ENCODE peak calls at places on chromosome 7, in nine cellular contexts. V is A549, H is sigmoid colon, D is GM23338, U is cardiac muscle cell, C is psoas muscle, O is right atrium auricular region, W is caudate nucleus, F is IMR-90. I is an unnamed sample.

GRCh38 chr7:22884911-22885823 is 62.5 kb upstream of the TOMM7 start:
- DNase-seq in V (no peak), H (no peak), D (no peak), U (no peak), C (no peak), O (no peak), W (peak; percentile 6), F (peak; percentile 33), I (no peak)

GRCh38 chr7:139777304-139777890 is 401 bp downstream of the HIPK2 start:
- DNase-seq in V (peak; percentile 43), H (peak; percentile 67), D (peak; percentile 47), U (peak; percentile 51), C (peak; percentile 69), O (no peak), W (no peak), F (no peak), I (no peak)

GRCh38 chr7:20302866-20303265 is 27.8 kb upstream of the ITGB8 start:
- DNase-seq in V (no peak), H (no peak), D (no peak), U (no peak), C (no peak), O (no peak), W (no peak), F (no peak), I (no peak)

GRCh38 chr7:130606161-130606560 is 62.4 kb downstream of the COPG2 start:
- DNase-seq in V (no peak), H (no peak), D (no peak), U (no peak), C (no peak), O (no peak), W (no peak), F (no peak), I (no peak)

GRCh38 chr7:42886129-42886528 is 25.7 kb downstream of the C7orf25 start:
- DNase-seq in V (no peak), H (no peak), D (peak; percentile 47), U (peak; percentile 30), C (no peak), O (no peak), W (no peak), F (no peak), I (no peak)

GRCh38 chr7:130875901-130876300 is 141.9 kb upstream of the KLF14 start:
- DNase-seq in V (no peak), H (no peak), D (peak; percentile 29), U (no peak), C (no peak), O (no peak), W (no peak), F (peak; percentile 8), I (no peak)

GRCh38 chr7:34453150-34453549 is 204.9 kb upstream of the NPSR1 start:
- DNase-seq in V (no peak), H (no peak), D (no peak), U (peak; percentile 55), C (no peak), O (no peak), W (no peak), F (peak; percentile 1), I (no peak)

GRCh38 chr7:142934056-142934455 is 510 bp upstream of the TRPV5 start:
- DNase-seq in V (no peak), H (no peak), D (no peak), U (no peak), C (no peak), O (no peak), W (no peak), F (no peak), I (no peak)

GRCh38 chr7:151518781-151519044 is 982 bp downstream of the RHEB start:
- DNase-seq in V (no peak), H (no peak), D (no peak), U (peak; percentile 21), C (no peak), O (no peak), W (no peak), F (no peak), I (no peak)

GRCh38 chr7:24466109-24466768 is 107.0 kb upstream of the PALS2 start:
- DNase-seq in V (no peak), H (no peak), D (no peak), U (no peak), C (no peak), O (no peak), W (no peak), F (no peak), I (no peak)

GRCh38 chr7:128812514-128813168 is 17.6 kb upstream of the FLNC start:
- DNase-seq in V (no peak), H (no peak), D (no peak), U (peak; percentile 92), C (peak; percentile 70), O (no peak), W (no peak), F (no peak), I (no peak)

GRCh38 chr7:76328390-76328789 is 25.9 kb downstream of the HSPB1 start:
- DNase-seq in V (no peak), H (peak; percentile 37), D (no peak), U (no peak), C (no peak), O (no peak), W (no peak), F (no peak), I (no peak)

GRCh38 chr7:76325811-76326210 is 23.3 kb downstream of the HSPB1 start:
- DNase-seq in V (no peak), H (peak; percentile 14), D (no peak), U (no peak), C (no peak), O (no peak), W (no peak), F (no peak), I (no peak)

GRCh38 chr7:76327610-76328009 is 25.1 kb downstream of the HSPB1 start:
- DNase-seq in V (no peak), H (peak; percentile 4), D (no peak), U (no peak), C (no peak), O (no peak), W (no peak), F (no peak), I (no peak)

GRCh38 chr7:76326646-76327233 is 24.3 kb downstream of the HSPB1 start:
- DNase-seq in V (peak; percentile 62), H (no peak), D (no peak), U (peak; percentile 83), C (no peak), O (no peak), W (no peak), F (peak; percentile 91), I (no peak)

DNA sequence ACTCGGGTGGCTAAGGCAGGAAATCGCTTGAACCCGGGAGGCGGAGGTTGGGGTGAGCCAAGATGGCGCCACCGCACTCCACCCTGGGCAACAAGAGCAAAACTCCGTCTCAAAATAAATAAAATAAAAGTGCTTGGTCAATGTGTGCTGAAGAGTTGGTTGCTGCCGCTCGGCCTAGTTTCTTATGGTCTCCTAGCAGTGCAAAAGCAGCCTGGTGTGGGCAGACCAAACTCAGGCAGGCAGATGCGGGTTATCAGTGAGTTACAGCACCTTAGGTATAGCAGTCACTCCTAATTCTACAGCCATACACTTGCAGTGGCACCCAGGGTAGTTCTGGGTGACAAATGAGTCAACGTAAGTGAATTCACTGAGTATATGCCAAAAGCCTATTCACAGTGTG is 22.6 kb downstream of the HSPB1 start:
- DNase-seq in V (no peak), H (peak; percentile 45), D (no peak), U (no peak), C (peak; percentile 38), O (no peak), W (no peak), F (no peak), I (no peak)
- H3K27ac ChIP-seq in V (no peak overlapping the region), H (no peak overlapping the region), D (no peak overlapping the region), U (no peak overlapping the region), C (peak overlapping the region; percentile 92), O (peak overlapping the region; percentile 85), W (no peak overlapping the region), F (no peak overlapping the region), I (no peak overlapping the region)

GRCh38 chr7:17661982-17662585 is 278.2 kb downstream of the SNX13 start:
- DNase-seq in V (no peak), H (no peak), D (peak; percentile 26), U (peak; percentile 38), C (no peak), O (no peak), W (peak; percentile 10), F (peak; percentile 43), I (no peak)
- H3K27ac ChIP-seq in V (peak overlapping the region; percentile 41), H (peak overlapping the region; percentile 14), D (no peak overlapping the region), U (no peak overlapping the region), C (no peak overlapping the region), O (no peak overlapping the region), W (no peak overlapping the region), F (peak overlapping the region; percentile 39), I (no peak overlapping the region)

GRCh38 chr7:47482013-47482761 is 99.7 kb downstream of the TNS3 start:
- DNase-seq in V (no peak), H (no peak), D (no peak), U (peak; percentile 80), C (no peak), O (no peak), W (no peak), F (peak; percentile 98), I (no peak)
- H3K27ac ChIP-seq in V (peak overlapping the region; percentile 21), H (peak overlapping the region; percentile 56), D (no peak overlapping the region), U (peak overlapping the region; percentile 98), C (peak overlapping the region; percentile 84), O (peak overlapping the region; percentile 87), W (no peak overlapping the region), F (peak overlapping the region; percentile 84), I (no peak overlapping the region)

GRCh38 chr7:35797311-35797710 is 3.5 kb upstream of the SEPTIN7 start:
- DNase-seq in V (no peak), H (no peak), D (no peak), U (no peak), C (no peak), O (no peak), W (peak; percentile 6), F (no peak), I (no peak)

GRCh38 chr7:35792472-35793224 is 8.2 kb upstream of the SEPTIN7 start:
- DNase-seq in V (no peak), H (no peak), D (no peak), U (peak; percentile 70), C (no peak), O (no peak), W (no peak), F (peak; percentile 6), I (no peak)

GRCh38 chr7:35787925-35788324 is 12.9 kb upstream of the SEPTIN7 start:
- DNase-seq in V (no peak), H (no peak), D (peak; percentile 70), U (no peak), C (no peak), O (no peak), W (no peak), F (no peak), I (no peak)

DNA sequence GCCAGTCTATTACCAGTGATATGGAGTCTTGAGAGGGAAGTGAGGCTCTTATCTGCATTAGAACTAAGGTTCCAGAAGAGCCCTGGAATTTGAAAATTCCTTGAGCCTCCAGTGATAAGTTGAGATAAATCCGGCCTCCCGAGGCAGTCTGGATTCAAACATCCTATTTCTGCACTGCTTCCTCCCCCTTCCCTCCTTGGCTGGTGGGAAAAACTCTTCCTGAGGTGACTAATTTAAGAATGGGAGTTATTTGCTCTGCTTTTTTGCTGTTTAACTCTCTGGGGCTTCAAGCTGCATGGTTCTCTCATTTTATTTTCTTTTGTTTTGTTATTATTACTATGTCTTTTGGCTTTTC is 7.7 kb upstream of the SEPTIN7 start:
- DNase-seq in V (no peak), H (no peak), D (peak; percentile 21), U (peak; percentile 75), C (no peak), O (no peak), W (no peak), F (peak; percentile 5), I (no peak)
- H3K27ac ChIP-seq in V (no peak overlapping the region), H (peak overlapping the region; percentile 20), D (no peak overlapping the region), U (peak overlapping the region; percentile 78), C (peak overlapping the region; percentile 36), O (peak overlapping the region; percentile 64), W (peak overlapping the region; percentile 52), F (no peak overlapping the region), I (peak overlapping the region; percentile 84)

GRCh38 chr7:92964156-92964555 is 127.8 kb upstream of the CDK6 start:
- DNase-seq in V (no peak), H (no peak), D (no peak), U (no peak), C (no peak), O (no peak), W (no peak), F (no peak), I (no peak)
- H3K27ac ChIP-seq in V (no peak overlapping the region), H (no peak overlapping the region), D (no peak overlapping the region), U (no peak overlapping the region), C (no peak overlapping the region), O (no peak overlapping the region), W (no peak overlapping the region), F (no peak overlapping the region), I (no peak overlapping the region)

I was measured in dorsolateral prefrontal cortex.